ENCODE peak calls at places on chromosomes 13 and 19, in eight cellular contexts. One of them, this sample, is unnamed.

GRCh38 chr19:54179921-54180452 is 7.0 kb upstream of the TMC4 start:
- DNase-seq in CD8-positive, alpha-beta memory T cell: no peak
- DNase-seq in neural crest cell: peak
- DNase-seq in GM10248: no peak
- DNase-seq in heart right ventricle: no peak
- DNase-seq in activated T-cell treated with anti-CD3 and anti-CD28 coated beads, Interleukin-2, amount 50 U/mL, for 72 hours: no peak
- DNase-seq in ELR: peak
- DNase-seq in caudate nucleus: peak
- DNase-seq in this sample: peak

GRCh38 chr19:6099633-6100032 is 10.7 kb downstream of the RFX2 start:
- DNase-seq in activated T-cell treated with anti-CD3 and anti-CD28 coated beads, Interleukin-2, amount 50 U/mL, for 72 hours: no peak
- DNase-seq in caudate nucleus: no peak
- DNase-seq in ELR: no peak
- DNase-seq in neural crest cell: no peak
- DNase-seq in GM10248: no peak
- DNase-seq in heart right ventricle: no peak
- DNase-seq in CD8-positive, alpha-beta memory T cell: no peak
- DNase-seq in this sample: no peak

GRCh38 chr19:39846176-39846677 is at the start of gene FBL:
- DNase-seq in CD8-positive, alpha-beta memory T cell: peak
- DNase-seq in activated T-cell treated with anti-CD3 and anti-CD28 coated beads, Interleukin-2, amount 50 U/mL, for 72 hours: peak
- DNase-seq in GM10248: peak
- DNase-seq in ELR: peak
- DNase-seq in neural crest cell: peak
- DNase-seq in heart right ventricle: peak
- DNase-seq in caudate nucleus: peak
- DNase-seq in this sample: peak

GRCh38 chr13:46571941-46572340 is 19.0 kb downstream of the LRCH1 start:
- DNase-seq in heart right ventricle: no peak
- DNase-seq in activated T-cell treated with anti-CD3 and anti-CD28 coated beads, Interleukin-2, amount 50 U/mL, for 72 hours: no peak
- DNase-seq in ELR: no peak
- DNase-seq in neural crest cell: no peak
- DNase-seq in caudate nucleus: no peak
- DNase-seq in GM10248: no peak
- DNase-seq in CD8-positive, alpha-beta memory T cell: no peak
- DNase-seq in this sample: no peak

GRCh38 chr13:106418556-106418955 is 116.9 kb downstream of the EFNB2 start:
- DNase-seq in neural crest cell: no peak
- DNase-seq in GM10248: no peak
- DNase-seq in heart right ventricle: no peak
- DNase-seq in CD8-positive, alpha-beta memory T cell: no peak
- DNase-seq in activated T-cell treated with anti-CD3 and anti-CD28 coated beads, Interleukin-2, amount 50 U/mL, for 72 hours: no peak
- DNase-seq in ELR: peak
- DNase-seq in caudate nucleus: no peak
- DNase-seq in this sample: no peak

GRCh38 chr19:29378126-29378525 is 147.7 kb upstream of the VSTM2B start:
- DNase-seq in neural crest cell: no peak
- DNase-seq in activated T-cell treated with anti-CD3 and anti-CD28 coated beads, Interleukin-2, amount 50 U/mL, for 72 hours: no peak
- DNase-seq in GM10248: no peak
- DNase-seq in heart right ventricle: no peak
- DNase-seq in caudate nucleus: no peak
- DNase-seq in CD8-positive, alpha-beta memory T cell: no peak
- DNase-seq in ELR: no peak
- DNase-seq in this sample: no peak

GRCh38 chr19:3506384-3507340 is 551 bp downstream of the FZR1 start:
- DNase-seq in GM10248: peak
- DNase-seq in caudate nucleus: peak
- DNase-seq in neural crest cell: no peak
- DNase-seq in ELR: peak
- DNase-seq in CD8-positive, alpha-beta memory T cell: peak
- DNase-seq in heart right ventricle: peak
- DNase-seq in activated T-cell treated with anti-CD3 and anti-CD28 coated beads, Interleukin-2, amount 50 U/mL, for 72 hours: peak
- DNase-seq in this sample: peak

GRCh38 chr13:35732565-35732964 is 256.1 kb upstream of the MAB21L1 start:
- DNase-seq in caudate nucleus: no peak
- DNase-seq in CD8-positive, alpha-beta memory T cell: no peak
- DNase-seq in ELR: no peak
- DNase-seq in neural crest cell: no peak
- DNase-seq in heart right ventricle: peak
- DNase-seq in activated T-cell treated with anti-CD3 and anti-CD28 coated beads, Interleukin-2, amount 50 U/mL, for 72 hours: no peak
- DNase-seq in GM10248: no peak
- DNase-seq in this sample: no peak

GRCh38 chr13:35630551-35631275 is 154.2 kb upstream of the MAB21L1 start:
- DNase-seq in heart right ventricle: peak
- DNase-seq in caudate nucleus: no peak
- DNase-seq in activated T-cell treated with anti-CD3 and anti-CD28 coated beads, Interleukin-2, amount 50 U/mL, for 72 hours: no peak
- DNase-seq in CD8-positive, alpha-beta memory T cell: no peak
- DNase-seq in neural crest cell: no peak
- DNase-seq in ELR: peak
- DNase-seq in GM10248: peak
- DNase-seq in this sample: no peak

GRCh38 chr13:49436890-49437289 is 7.0 kb downstream of the CAB39L start:
- DNase-seq in neural crest cell: no peak
- DNase-seq in heart right ventricle: no peak
- DNase-seq in activated T-cell treated with anti-CD3 and anti-CD28 coated beads, Interleukin-2, amount 50 U/mL, for 72 hours: no peak
- DNase-seq in GM10248: no peak
- DNase-seq in ELR: peak
- DNase-seq in caudate nucleus: no peak
- DNase-seq in CD8-positive, alpha-beta memory T cell: no peak
- DNase-seq in this sample: no peak

GRCh38 chr13:113774177-113775107 is 15.4 kb downstream of the TMEM255B start:
- DNase-seq in neural crest cell: no peak
- DNase-seq in heart right ventricle: no peak
- DNase-seq in ELR: peak
- DNase-seq in CD8-positive, alpha-beta memory T cell: no peak
- DNase-seq in caudate nucleus: no peak
- DNase-seq in activated T-cell treated with anti-CD3 and anti-CD28 coated beads, Interleukin-2, amount 50 U/mL, for 72 hours: no peak
- DNase-seq in GM10248: no peak
- DNase-seq in this sample: no peak

GRCh38 chr13:75771818-75772217 is 135.7 kb downstream of the LMO7 start:
- DNase-seq in CD8-positive, alpha-beta memory T cell: no peak
- DNase-seq in GM10248: no peak
- DNase-seq in neural crest cell: no peak
- DNase-seq in ELR: peak
- DNase-seq in caudate nucleus: no peak
- DNase-seq in heart right ventricle: no peak
- DNase-seq in activated T-cell treated with anti-CD3 and anti-CD28 coated beads, Interleukin-2, amount 50 U/mL, for 72 hours: no peak
- DNase-seq in this sample: no peak

GRCh38 chr13:112236539-112237197 is 139.5 kb upstream of the SPACA7 start:
- DNase-seq in heart right ventricle: no peak
- DNase-seq in caudate nucleus: no peak
- DNase-seq in neural crest cell: no peak
- DNase-seq in GM10248: no peak
- DNase-seq in ELR: no peak
- DNase-seq in CD8-positive, alpha-beta memory T cell: no peak
- DNase-seq in activated T-cell treated with anti-CD3 and anti-CD28 coated beads, Interleukin-2, amount 50 U/mL, for 72 hours: no peak
- DNase-seq in this sample: no peak

GRCh38 chr19:31344403-31344802 is 4.8 kb downstream of the TSHZ3 start:
- DNase-seq in caudate nucleus: no peak
- DNase-seq in CD8-positive, alpha-beta memory T cell: no peak
- DNase-seq in heart right ventricle: no peak
- DNase-seq in neural crest cell: no peak
- DNase-seq in activated T-cell treated with anti-CD3 and anti-CD28 coated beads, Interleukin-2, amount 50 U/mL, for 72 hours: no peak
- DNase-seq in ELR: no peak
- DNase-seq in GM10248: no peak
- DNase-seq in this sample: no peak

GRCh38 chr13:104553156-104553555 is 1486.9 kb upstream of the SLC10A2 start:
- DNase-seq in CD8-positive, alpha-beta memory T cell: no peak
- DNase-seq in caudate nucleus: no peak
- DNase-seq in GM10248: no peak
- DNase-seq in heart right ventricle: no peak
- DNase-seq in ELR: peak
- DNase-seq in activated T-cell treated with anti-CD3 and anti-CD28 coated beads, Interleukin-2, amount 50 U/mL, for 72 hours: no peak
- DNase-seq in neural crest cell: no peak
- DNase-seq in this sample: no peak

GRCh38 chr13:43991773-43992201 is 112.1 kb downstream of the LACC1 start:
- DNase-seq in GM10248: no peak
- DNase-seq in caudate nucleus: no peak
- DNase-seq in heart right ventricle: peak
- DNase-seq in ELR: no peak
- DNase-seq in neural crest cell: no peak
- DNase-seq in activated T-cell treated with anti-CD3 and anti-CD28 coated beads, Interleukin-2, amount 50 U/mL, for 72 hours: no peak
- DNase-seq in CD8-positive, alpha-beta memory T cell: no peak
- DNase-seq in this sample: no peak